ENCODE peak calls at places on chromosomes 11 and 22, in seven cellular contexts. One of them, this sample, is unnamed.

GRCh38 chr22:49887074-49887471 is 31.2 kb downstream of the ALG12 start:
- DNase-seq in Peyer's patch: no peak
- DNase-seq in A549: no peak
- DNase-seq in endothelial cell of umbilical vein: no peak
- DNase-seq in ovary: no peak
- DNase-seq in right lobe of liver: no peak
- DNase-seq in stomach: no peak
- DNase-seq in this sample: no peak

GRCh38 chr11:108530426-108530825 is 32.2 kb upstream of the POGLUT3 start:
- DNase-seq in ovary: no peak
- DNase-seq in A549: no peak
- DNase-seq in right lobe of liver: no peak
- DNase-seq in Peyer's patch: no peak
- DNase-seq in endothelial cell of umbilical vein: no peak
- DNase-seq in stomach: no peak
- DNase-seq in this sample: no peak

GRCh38 chr22:41197808-41198585 is 7.1 kb upstream of the L3MBTL2 start:
- DNase-seq in stomach: peak
- DNase-seq in A549: no peak
- DNase-seq in right lobe of liver: no peak
- DNase-seq in endothelial cell of umbilical vein: peak
- DNase-seq in Peyer's patch: peak
- DNase-seq in ovary: peak
- DNase-seq in this sample: peak

GRCh38 chr22:39219071-39220050 is 25.4 kb downstream of the PDGFB start:
- DNase-seq in A549: peak
- DNase-seq in endothelial cell of umbilical vein: no peak
- DNase-seq in right lobe of liver: no peak
- DNase-seq in stomach: no peak
- DNase-seq in Peyer's patch: no peak
- DNase-seq in ovary: no peak
- DNase-seq in this sample: no peak

GRCh38 chr22:42610211-42610610 is 4.5 kb downstream of the POLDIP3 start:
- DNase-seq in right lobe of liver: no peak
- DNase-seq in stomach: peak
- DNase-seq in endothelial cell of umbilical vein: peak
- DNase-seq in A549: no peak
- DNase-seq in ovary: peak
- DNase-seq in Peyer's patch: no peak
- DNase-seq in this sample: no peak

GRCh38 chr11:39374963-39375698 is 2084.3 kb downstream of the LRRC4C start:
- DNase-seq in right lobe of liver: no peak
- DNase-seq in Peyer's patch: no peak
- DNase-seq in ovary: no peak
- DNase-seq in A549: peak
- DNase-seq in endothelial cell of umbilical vein: peak
- DNase-seq in stomach: no peak
- DNase-seq in this sample: no peak

GRCh38 chr11:16012125-16012751 is 344.1 kb downstream of the SOX6 start:
- DNase-seq in right lobe of liver: no peak
- DNase-seq in ovary: no peak
- DNase-seq in stomach: no peak
- DNase-seq in Peyer's patch: no peak
- DNase-seq in endothelial cell of umbilical vein: peak
- DNase-seq in A549: no peak
- DNase-seq in this sample: peak

GRCh38 chr11:36596880-36597279 is 1.2 kb downstream of the RAG2 start:
- DNase-seq in right lobe of liver: no peak
- DNase-seq in stomach: no peak
- DNase-seq in Peyer's patch: no peak
- DNase-seq in ovary: no peak
- DNase-seq in endothelial cell of umbilical vein: no peak
- DNase-seq in A549: no peak
- DNase-seq in this sample: no peak

GRCh38 chr11:4610258-4610935 is 2.4 kb upstream of the TRIM68 start:
- DNase-seq in Peyer's patch: no peak
- DNase-seq in right lobe of liver: no peak
- DNase-seq in ovary: no peak
- DNase-seq in A549: no peak
- DNase-seq in stomach: no peak
- DNase-seq in endothelial cell of umbilical vein: no peak
- DNase-seq in this sample: no peak

GRCh38 chr22:33126881-33127280 is 68.7 kb upstream of the SYN3 start:
- DNase-seq in A549: peak
- DNase-seq in Peyer's patch: no peak
- DNase-seq in ovary: no peak
- DNase-seq in stomach: no peak
- DNase-seq in right lobe of liver: no peak
- DNase-seq in endothelial cell of umbilical vein: no peak
- DNase-seq in this sample: no peak

GRCh38 chr11:85118151-85118550 is 509.0 kb downstream of the DLG2 start:
- DNase-seq in endothelial cell of umbilical vein: no peak
- DNase-seq in stomach: no peak
- DNase-seq in right lobe of liver: no peak
- DNase-seq in ovary: no peak
- DNase-seq in A549: peak
- DNase-seq in Peyer's patch: no peak
- DNase-seq in this sample: no peak

GRCh38 chr11:119316729-119317591 is at the start of gene MCAM:
- DNase-seq in stomach: no peak
- DNase-seq in endothelial cell of umbilical vein: peak
- DNase-seq in ovary: peak
- DNase-seq in A549: no peak
- DNase-seq in right lobe of liver: no peak
- DNase-seq in Peyer's patch: no peak
- DNase-seq in this sample: peak

GRCh38 chr11:73221996-73222395 is 3.9 kb downstream of the P2RY2 start:
- DNase-seq in Peyer's patch: peak
- DNase-seq in ovary: peak
- DNase-seq in right lobe of liver: no peak
- DNase-seq in stomach: no peak
- DNase-seq in endothelial cell of umbilical vein: no peak
- DNase-seq in A549: no peak
- DNase-seq in this sample: no peak

GRCh38 chr11:129881570-129882170 is 13.7 kb downstream of the NFRKB start:
- DNase-seq in right lobe of liver: no peak
- DNase-seq in ovary: no peak
- DNase-seq in endothelial cell of umbilical vein: peak
- DNase-seq in Peyer's patch: no peak
- DNase-seq in A549: peak
- DNase-seq in stomach: peak
- DNase-seq in this sample: no peak

DNA sequence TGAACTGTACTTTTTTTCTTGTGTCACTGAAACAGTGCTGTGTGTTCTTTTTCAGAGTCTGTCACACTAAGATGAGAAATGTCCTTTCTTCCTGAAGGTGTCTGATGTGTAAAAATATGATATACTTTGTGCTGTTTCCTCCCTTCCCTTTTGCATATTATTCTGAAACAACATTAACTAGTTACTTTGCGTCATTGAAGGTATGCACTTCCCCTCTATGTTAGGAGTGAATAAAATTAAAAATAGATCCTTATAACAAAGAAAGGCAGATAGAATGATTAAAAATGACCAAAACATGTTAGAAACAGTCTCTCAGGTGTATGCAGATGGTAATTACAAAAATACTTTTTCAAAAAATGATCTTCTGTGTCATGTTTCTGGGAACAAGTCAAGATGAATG is 1.6 kb upstream of the RAB30 start:
- DNase-seq in ovary: no peak
- DNase-seq in endothelial cell of umbilical vein: no peak
- DNase-seq in Peyer's patch: no peak
- DNase-seq in stomach: no peak
- DNase-seq in A549: no peak
- DNase-seq in right lobe of liver: no peak
- DNase-seq in this sample: no peak
- H3K4me3 ChIP-seq in ovary: peak
- H3K4me3 ChIP-seq in endothelial cell of umbilical vein: no peak
- H3K4me3 ChIP-seq in Peyer's patch: peak
- H3K4me3 ChIP-seq in stomach: no peak
- H3K4me3 ChIP-seq in A549: peak
- H3K4me3 ChIP-seq in right lobe of liver: peak
- H3K4me3 ChIP-seq in this sample: no peak

GRCh38 chr11:111734383-111735261 is 31.6 kb downstream of the PPP2R1B start:
- DNase-seq in right lobe of liver: no peak
- DNase-seq in A549: no peak
- DNase-seq in Peyer's patch: no peak
- DNase-seq in ovary: peak
- DNase-seq in stomach: no peak
- DNase-seq in endothelial cell of umbilical vein: peak
- DNase-seq in this sample: no peak

GRCh38 chr11:111733655-111734088 is 32.5 kb downstream of the PPP2R1B start:
- DNase-seq in Peyer's patch: no peak
- DNase-seq in right lobe of liver: peak
- DNase-seq in stomach: no peak
- DNase-seq in ovary: peak
- DNase-seq in A549: no peak
- DNase-seq in endothelial cell of umbilical vein: no peak
- DNase-seq in this sample: peak

GRCh38 chr11:111736621-111737055 is 29.6 kb downstream of the PPP2R1B start:
- DNase-seq in ovary: no peak
- DNase-seq in stomach: no peak
- DNase-seq in Peyer's patch: no peak
- DNase-seq in A549: no peak
- DNase-seq in endothelial cell of umbilical vein: no peak
- DNase-seq in right lobe of liver: no peak
- DNase-seq in this sample: no peak

GRCh38 chr11:111736191-111736590 is 30.0 kb downstream of the PPP2R1B start:
- DNase-seq in stomach: no peak
- DNase-seq in A549: no peak
- DNase-seq in endothelial cell of umbilical vein: no peak
- DNase-seq in ovary: peak
- DNase-seq in Peyer's patch: no peak
- DNase-seq in right lobe of liver: no peak
- DNase-seq in this sample: no peak

GRCh38 chr11:111735262-111736116 is 30.7 kb downstream of the PPP2R1B start:
- DNase-seq in A549: peak
- DNase-seq in Peyer's patch: no peak
- DNase-seq in ovary: peak
- DNase-seq in right lobe of liver: peak
- DNase-seq in stomach: peak
- DNase-seq in endothelial cell of umbilical vein: peak
- DNase-seq in this sample: peak
- H3K27ac ChIP-seq in A549: peak
- H3K27ac ChIP-seq in Peyer's patch: peak
- H3K27ac ChIP-seq in ovary: peak
- H3K27ac ChIP-seq in right lobe of liver: peak
- H3K27ac ChIP-seq in stomach: peak
- H3K27ac ChIP-seq in endothelial cell of umbilical vein: peak
- H3K27ac ChIP-seq in this sample: peak

GRCh38 chr11:46617451-46618314 is at the start of gene ATG13:
- DNase-seq in endothelial cell of umbilical vein: peak
- DNase-seq in stomach: peak
- DNase-seq in A549: peak
- DNase-seq in right lobe of liver: peak
- DNase-seq in Peyer's patch: peak
- DNase-seq in ovary: peak
- DNase-seq in this sample: peak

GRCh38 chr11:46612326-46612725 is 4.7 kb downstream of the HARBI1 start:
- DNase-seq in Peyer's patch: no peak
- DNase-seq in right lobe of liver: no peak
- DNase-seq in ovary: no peak
- DNase-seq in stomach: no peak
- DNase-seq in endothelial cell of umbilical vein: no peak
- DNase-seq in A549: no peak
- DNase-seq in this sample: no peak

GRCh38 chr11:46618789-46619188 is 1.4 kb downstream of the ATG13 start:
- DNase-seq in right lobe of liver: no peak
- DNase-seq in endothelial cell of umbilical vein: no peak
- DNase-seq in stomach: peak
- DNase-seq in ovary: no peak
- DNase-seq in A549: no peak
- DNase-seq in Peyer's patch: no peak
- DNase-seq in this sample: no peak

GRCh38 chr11:46615756-46616155 is 1.3 kb downstream of the HARBI1 start:
- DNase-seq in endothelial cell of umbilical vein: no peak
- DNase-seq in right lobe of liver: no peak
- DNase-seq in ovary: no peak
- DNase-seq in Peyer's patch: no peak
- DNase-seq in A549: no peak
- DNase-seq in stomach: no peak
- DNase-seq in this sample: no peak

GRCh38 chr11:46616551-46617450 is at the start of gene HARBI1:
- DNase-seq in Peyer's patch: peak
- DNase-seq in right lobe of liver: peak
- DNase-seq in stomach: peak
- DNase-seq in ovary: peak
- DNase-seq in endothelial cell of umbilical vein: peak
- DNase-seq in A549: peak
- DNase-seq in this sample: peak
- TF ChIP-seq POLR2A in Peyer's patch: peak
- TF ChIP-seq POLR2A in right lobe of liver: peak
- TF ChIP-seq POLR2A in stomach: no peak
- TF ChIP-seq POLR2A in ovary: peak
- TF ChIP-seq POLR2A in endothelial cell of umbilical vein: peak
- TF ChIP-seq POLR2A in A549: peak
- TF ChIP-seq POLR2A in this sample: peak

GRCh38 chr22:20430101-20430640 is 7.5 kb downstream of the SCARF2 start:
- DNase-seq in stomach: no peak
- DNase-seq in ovary: no peak
- DNase-seq in endothelial cell of umbilical vein: no peak
- DNase-seq in right lobe of liver: no peak
- DNase-seq in Peyer's patch: peak
- DNase-seq in A549: no peak
- DNase-seq in this sample: no peak
- H3K4me3 ChIP-seq in stomach: peak
- H3K4me3 ChIP-seq in ovary: no peak
- H3K4me3 ChIP-seq in endothelial cell of umbilical vein: no peak
- H3K4me3 ChIP-seq in right lobe of liver: peak
- H3K4me3 ChIP-seq in Peyer's patch: peak
- H3K4me3 ChIP-seq in A549: peak
- H3K4me3 ChIP-seq in this sample: no peak

DNA sequence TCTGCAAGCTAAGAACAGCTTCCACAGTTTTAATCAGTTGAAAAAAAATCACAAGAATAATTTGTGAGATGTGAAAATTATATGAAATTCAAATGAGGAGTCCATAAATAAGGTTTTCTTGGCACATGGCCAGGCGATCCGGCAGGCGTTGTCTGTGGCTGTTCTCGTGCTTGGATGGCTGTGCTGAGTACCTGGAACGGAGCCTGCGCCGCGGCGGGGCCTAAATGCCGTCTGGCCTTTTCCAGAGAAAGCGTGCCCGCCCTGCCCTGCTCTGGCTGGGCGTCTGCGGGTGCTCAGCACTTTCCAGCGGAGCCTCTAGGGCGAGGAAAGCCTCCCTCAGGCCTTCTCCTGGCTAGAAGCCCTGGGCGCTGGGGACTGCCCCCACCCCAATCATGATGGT is 41.8 kb downstream of the OSBPL5 start:
- DNase-seq in right lobe of liver: peak
- DNase-seq in A549: no peak
- DNase-seq in ovary: peak
- DNase-seq in endothelial cell of umbilical vein: no peak
- DNase-seq in Peyer's patch: peak
- DNase-seq in stomach: no peak
- DNase-seq in this sample: no peak
- H3K27ac ChIP-seq in right lobe of liver: no peak
- H3K27ac ChIP-seq in A549: no peak
- H3K27ac ChIP-seq in ovary: no peak
- H3K27ac ChIP-seq in endothelial cell of umbilical vein: no peak
- H3K27ac ChIP-seq in Peyer's patch: no peak
- H3K27ac ChIP-seq in stomach: peak
- H3K27ac ChIP-seq in this sample: no peak